ENCODE peak calls at places on chromosomes 11 and 22, in six cellular contexts. H is WTC11, U is IMR-90, E is GM12878, R is A549, N is H1. G is an unnamed sample.

GRCh38 chr22:17896552-17896951 is 122.3 kb upstream of the BID start:
- DNase-seq in H (peak), U (peak), E (no peak), R (peak), N (peak), G (peak)

GRCh38 chr11:124114942-124115781 is at the start of gene VWA5A:
- DNase-seq in H (peak), U (peak), E (peak), R (peak), N (peak), G (peak)

GRCh38 chr11:65540290-65541092 is 15.6 kb downstream of the SCYL1 start:
- DNase-seq in H (peak), U (peak), E (peak), R (peak), N (peak), G (peak)

GRCh38 chr11:40280161-40281054 is 1179.0 kb downstream of the LRRC4C start:
- DNase-seq in H (no peak), U (no peak), E (no peak), R (no peak), N (no peak), G (no peak)

GRCh38 chr11:68043349-68044144 is 4.7 kb downstream of the TCIRG1 start:
- DNase-seq in H (no peak), U (peak), E (no peak), R (peak), N (no peak), G (peak)

GRCh38 chr11:86941871-86942208 is 13.4 kb downstream of the FZD4 start:
- DNase-seq in H (no peak), U (no peak), E (no peak), R (no peak), N (no peak), G (no peak)

GRCh38 chr11:116217006-116217405 is 555.8 kb downstream of the BUD13 start:
- DNase-seq in H (peak), U (peak), E (no peak), R (peak), N (no peak), G (no peak)

GRCh38 chr11:17171916-17172315 is 35.9 kb downstream of the PIK3C2A start:
- DNase-seq in H (no peak), U (peak), E (no peak), R (no peak), N (no peak), G (no peak)

GRCh38 chr11:19201737-19202605 is at the start of gene CSRP3:
- DNase-seq in H (no peak), U (peak), E (no peak), R (no peak), N (no peak), G (no peak)

GRCh38 chr22:35349704-35350538 is 31.0 kb upstream of the HMOX1 start:
- DNase-seq in H (no peak), U (peak), E (no peak), R (no peak), N (no peak), G (peak)

GRCh38 chr11:69921429-69922014 is 102.3 kb upstream of the FGF3 start:
- DNase-seq in H (peak), U (no peak), E (no peak), R (no peak), N (no peak), G (no peak)

GRCh38 chr22:20903093-20903492 is 14.1 kb upstream of the CRKL start:
- DNase-seq in H (no peak), U (no peak), E (no peak), R (no peak), N (no peak), G (no peak)

GRCh38 chr22:40721266-40721665 is 42.0 kb downstream of the MCHR1 start:
- DNase-seq in H (no peak), U (peak), E (no peak), R (peak), N (no peak), G (peak)

GRCh38 chr22:38923463-38924196 is 33.8 kb upstream of the APOBEC3A start:
- DNase-seq in H (no peak), U (peak), E (no peak), R (peak), N (no peak), G (peak)

GRCh38 chr11:130403301-130403804 is 25.1 kb downstream of the ADAMTS8 start:
- DNase-seq in H (no peak), U (peak), E (no peak), R (no peak), N (no peak), G (no peak)

GRCh38 chr22:19287889-19288288 is 3.6 kb downstream of the CLTCL1 start:
- DNase-seq in H (no peak), U (peak), E (no peak), R (peak), N (no peak), G (no peak)

GRCh38 chr11:106306942-106307341 is 229.5 kb downstream of the AASDHPPT start:
- DNase-seq in H (no peak), U (no peak), E (no peak), R (peak), N (no peak), G (no peak)

GRCh38 chr11:74672332-74672955 is 58.8 kb downstream of the CHRDL2 start:
- DNase-seq in H (no peak), U (no peak), E (no peak), R (peak), N (no peak), G (no peak)

GRCh38 chr11:74672956-74673895 is 58.0 kb downstream of the CHRDL2 start:
- DNase-seq in H (no peak), U (peak), E (no peak), R (peak), N (peak), G (peak)

GRCh38 chr11:74669311-74670160 is 61.7 kb downstream of the CHRDL2 start:
- DNase-seq in H (no peak), U (no peak), E (no peak), R (no peak), N (peak), G (no peak)

GRCh38 chr11:74670171-74670570 is 61.1 kb downstream of the CHRDL2 start:
- DNase-seq in H (no peak), U (no peak), E (no peak), R (no peak), N (peak), G (no peak)

DNA sequence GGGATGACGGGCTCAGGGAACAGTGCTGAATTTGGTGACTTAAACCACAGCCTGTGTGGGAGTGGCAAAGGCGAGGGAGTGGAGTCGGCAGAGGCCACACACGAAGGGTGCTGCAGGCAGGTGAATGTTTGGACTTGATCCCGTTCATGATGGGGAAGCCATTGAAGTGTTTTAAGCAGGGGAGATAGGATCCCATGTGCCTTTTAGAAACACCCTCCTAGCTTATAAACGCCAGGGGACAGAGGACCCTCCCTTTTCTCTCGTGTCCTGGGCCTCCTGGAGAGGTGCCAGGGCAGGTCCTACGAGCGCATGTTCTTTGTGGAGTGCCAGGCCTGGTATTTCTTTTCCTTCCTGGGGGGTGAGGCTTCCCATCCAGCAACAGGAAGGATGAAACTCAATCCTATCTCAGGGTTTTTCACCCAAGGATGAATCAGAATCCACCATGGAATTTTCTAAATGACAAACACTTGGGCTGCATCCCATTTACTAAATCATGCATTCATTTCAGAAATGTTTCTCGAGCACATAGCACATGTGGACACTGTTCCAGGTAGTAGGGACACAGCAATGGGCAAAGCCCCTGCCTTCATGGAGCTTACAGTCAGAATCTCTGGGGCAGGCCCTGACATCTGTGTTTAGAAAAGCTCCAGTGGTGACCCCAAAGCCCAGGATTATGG is 59.6 kb downstream of the CHRDL2 start:
- DNase-seq in H (no peak), U (peak), E (no peak), R (peak), N (peak), G (no peak)
- TF ChIP-seq USF2 in H (no peak), U (peak), E (no peak), R (no peak), N (no peak), G (no peak)

DNA sequence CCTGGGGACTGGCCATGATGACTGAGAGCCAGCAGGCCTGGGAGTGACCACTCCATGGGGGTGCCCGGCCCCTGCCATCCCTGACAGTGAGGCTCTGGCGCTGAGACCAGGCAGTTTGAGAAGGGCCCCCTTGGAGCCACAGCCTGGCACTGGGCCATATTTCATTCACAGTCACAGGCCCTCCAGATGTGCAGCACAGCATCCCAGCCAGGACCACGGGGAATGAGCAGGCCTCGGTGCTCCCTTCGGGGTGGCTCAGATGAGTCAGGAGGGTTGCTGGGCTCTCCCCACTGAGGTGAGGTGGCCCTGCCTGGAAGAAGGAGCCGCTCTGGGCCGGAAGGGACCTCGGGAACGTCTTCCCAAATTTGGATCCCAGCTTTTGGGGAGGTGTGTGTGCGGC is 53.0 kb downstream of the GRAMD4 start:
- DNase-seq in H (no peak), U (no peak), E (no peak), R (no peak), N (no peak), G (peak)
- TF ChIP-seq USF2 in H (no peak), U (no peak), E (no peak), R (no peak), N (no peak), G (no peak)

GRCh38 chr11:35389112-35389511 is 30.2 kb downstream of the SLC1A2 start:
- DNase-seq in H (no peak), U (no peak), E (no peak), R (no peak), N (no peak), G (no peak)

GRCh38 chr11:35389897-35390462 is 29.4 kb downstream of the SLC1A2 start:
- DNase-seq in H (no peak), U (no peak), E (peak), R (no peak), N (no peak), G (no peak)

GRCh38 chr11:35393093-35393492 is 26.3 kb downstream of the SLC1A2 start:
- DNase-seq in H (no peak), U (peak), E (no peak), R (no peak), N (no peak), G (peak)

GRCh38 chr11:35391922-35392813 is 27.2 kb downstream of the SLC1A2 start:
- DNase-seq in H (peak), U (peak), E (peak), R (peak), N (peak), G (peak)

DNA sequence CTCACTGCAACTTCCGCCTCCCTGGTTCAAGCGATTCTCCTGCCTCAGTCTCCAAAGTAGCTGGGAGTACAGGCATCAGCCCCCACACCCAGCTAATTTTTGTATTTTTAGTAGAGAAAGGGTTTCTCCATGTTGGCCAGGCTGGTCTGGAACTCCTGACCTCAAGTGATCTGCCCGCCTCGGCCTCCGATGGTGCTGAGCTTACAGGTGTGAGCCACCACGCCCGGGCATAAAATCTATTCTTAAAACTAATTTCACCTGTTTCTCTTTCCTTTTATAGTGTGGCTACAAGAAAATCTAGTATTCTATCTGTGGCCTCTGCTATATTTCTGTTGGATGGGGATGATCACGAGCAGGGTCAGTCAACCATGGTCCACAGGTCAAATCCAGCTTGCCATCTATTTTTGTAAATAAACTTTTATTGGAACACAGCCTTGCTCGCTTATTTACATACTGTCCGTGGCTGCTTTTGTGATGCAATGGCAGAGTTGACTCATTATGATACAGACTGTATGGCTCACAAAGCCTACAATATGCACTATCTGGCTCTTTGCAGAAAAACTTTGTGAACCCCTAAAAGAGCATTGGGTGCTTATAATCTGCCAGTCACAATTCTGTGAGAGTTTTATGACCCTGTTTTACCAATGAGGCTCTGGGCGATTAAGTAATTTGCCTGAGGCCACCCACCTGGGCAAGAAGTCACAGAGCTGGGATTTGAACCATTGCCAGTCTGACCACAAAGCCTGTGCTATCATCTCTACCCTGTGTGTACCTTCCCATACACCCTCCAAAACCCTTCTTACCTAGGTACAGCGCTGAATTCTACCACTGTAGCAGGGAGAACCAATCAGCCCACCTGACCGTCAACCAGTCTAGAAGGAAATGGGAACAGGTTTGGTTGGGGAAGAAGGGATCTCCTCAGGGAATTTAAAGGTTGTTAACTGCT is 28.3 kb downstream of the SLC1A2 start:
- DNase-seq in H (no peak), U (peak), E (peak), R (peak), N (no peak), G (no peak)
- TF ChIP-seq USF2 in H (no peak), U (peak), E (no peak), R (no peak), N (no peak), G (no peak)

DNA sequence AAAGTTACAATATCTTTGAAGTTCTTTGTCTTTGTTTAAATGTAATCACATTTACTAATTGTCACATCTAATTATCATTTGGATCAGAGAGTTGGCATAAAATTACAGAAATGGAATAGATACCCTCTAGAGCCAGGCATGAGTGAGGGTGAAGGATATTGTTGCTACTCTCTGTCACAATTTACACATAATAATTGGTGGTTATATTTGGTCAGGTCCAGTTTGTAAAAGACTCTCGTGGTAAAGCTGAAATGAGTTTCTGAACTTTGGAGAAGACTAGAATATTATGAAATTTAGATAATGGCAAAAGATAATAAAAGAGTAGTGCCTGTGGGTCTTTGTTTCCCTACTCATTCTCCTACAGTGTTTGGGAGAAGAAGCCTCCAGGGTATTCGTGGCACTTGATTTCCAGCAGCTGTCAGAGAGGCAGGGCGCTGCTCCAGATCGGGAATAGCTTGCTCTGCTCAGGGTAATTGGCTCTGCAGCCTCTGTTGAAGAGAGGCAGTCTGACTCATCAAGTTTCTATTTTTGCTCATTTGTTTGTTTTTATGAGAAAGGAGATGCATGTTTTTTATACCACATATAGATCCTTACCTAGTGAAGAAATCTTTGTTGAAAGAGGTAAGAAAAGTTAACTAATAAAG is 349.9 kb downstream of the CNTN5 start:
- DNase-seq in H (peak), U (peak), E (no peak), R (peak), N (no peak), G (no peak)
- TF ChIP-seq USF2 in H (no peak), U (no peak), E (no peak), R (no peak), N (no peak), G (no peak)

DNA sequence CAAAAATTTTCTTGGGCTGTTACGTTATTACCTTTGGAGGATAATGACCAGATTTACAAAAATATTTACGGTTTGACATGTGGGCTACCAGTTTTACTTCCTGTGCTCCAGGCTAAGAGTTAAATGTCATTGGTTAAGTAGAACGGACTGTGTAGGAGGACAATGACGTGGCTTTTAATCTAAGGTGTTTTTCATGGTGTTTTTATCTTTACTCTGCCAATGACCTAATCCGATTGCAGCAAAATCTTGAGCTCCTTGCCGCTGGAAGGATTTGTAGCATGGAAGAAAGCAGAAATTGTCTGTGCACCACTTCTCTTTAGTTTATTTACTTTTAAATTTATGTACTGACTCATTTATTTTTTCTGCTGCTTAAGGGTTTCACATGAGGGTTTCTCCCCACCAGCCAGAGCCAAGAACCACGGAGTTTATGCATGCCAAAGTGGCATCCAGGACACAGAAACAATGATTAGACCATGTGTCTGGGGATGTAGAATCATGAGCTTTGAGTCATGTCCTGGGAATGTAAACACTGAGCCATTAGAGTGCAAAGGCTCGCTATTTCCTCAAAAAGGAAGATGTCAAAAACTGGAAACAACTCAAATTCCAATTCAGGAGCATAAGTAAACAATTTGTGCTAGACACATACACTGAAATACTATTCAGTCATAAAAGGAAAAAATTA is 1.9 kb upstream of the CARD16 start:
- DNase-seq in H (no peak), U (peak), E (no peak), R (peak), N (no peak), G (no peak)
- TF ChIP-seq USF2 in H (no peak), U (peak), E (no peak), R (no peak), N (no peak), G (no peak)